ENCODE peak calls at places on chromosomes 4 and X, in seven cellular contexts. One of them, this sample, is unnamed. For H3K4me1, the result is how much of the 10 kb centered on the place peaks cover.

GRCh38 chr4:121155893-121156292 is 8.2 kb downstream of the TNIP3 start:
- DNase-seq in heart left ventricle: no peak
- DNase-seq in pancreas: no peak
- DNase-seq in A549: peak
- DNase-seq in upper lobe of right lung: no peak
- DNase-seq in fibroblast of lung: peak
- DNase-seq in lower lobe of right lung: no peak
- DNase-seq in this sample: no peak

GRCh38 chr4:151114986-151115385 is 15.6 kb downstream of the RPS3A start:
- DNase-seq in heart left ventricle: no peak
- DNase-seq in pancreas: no peak
- DNase-seq in A549: no peak
- DNase-seq in upper lobe of right lung: no peak
- DNase-seq in fibroblast of lung: peak
- DNase-seq in lower lobe of right lung: no peak
- DNase-seq in this sample: no peak

GRCh38 chr4:172892300-172892699 is 276.3 kb upstream of the GALNT7 start:
- DNase-seq in heart left ventricle: no peak
- DNase-seq in pancreas: no peak
- DNase-seq in A549: peak
- DNase-seq in upper lobe of right lung: no peak
- DNase-seq in fibroblast of lung: peak
- DNase-seq in lower lobe of right lung: no peak
- DNase-seq in this sample: no peak

GRCh38 chr4:94641702-94642560 is 115.8 kb upstream of the BMPR1B start:
- DNase-seq in heart left ventricle: no peak
- DNase-seq in pancreas: no peak
- DNase-seq in A549: peak
- DNase-seq in upper lobe of right lung: no peak
- DNase-seq in fibroblast of lung: peak
- DNase-seq in lower lobe of right lung: no peak
- DNase-seq in this sample: no peak

GRCh38 chr4:200936-201335 is 76.6 kb downstream of the ZNF718 start:
- DNase-seq in heart left ventricle: no peak
- DNase-seq in pancreas: no peak
- DNase-seq in A549: no peak
- DNase-seq in upper lobe of right lung: no peak
- DNase-seq in fibroblast of lung: no peak
- DNase-seq in lower lobe of right lung: no peak
- DNase-seq in this sample: no peak

GRCh38 chr4:100872811-100873210 is 355.0 kb upstream of the EMCN start:
- DNase-seq in heart left ventricle: no peak
- DNase-seq in pancreas: no peak
- DNase-seq in A549: no peak
- DNase-seq in upper lobe of right lung: no peak
- DNase-seq in fibroblast of lung: no peak
- DNase-seq in lower lobe of right lung: no peak
- DNase-seq in this sample: no peak

GRCh38 chr4:82721819-82722423 is 76.7 kb downstream of the SCD5 start:
- DNase-seq in heart left ventricle: peak
- DNase-seq in pancreas: no peak
- DNase-seq in A549: peak
- DNase-seq in upper lobe of right lung: no peak
- DNase-seq in fibroblast of lung: peak
- DNase-seq in lower lobe of right lung: no peak
- DNase-seq in this sample: no peak

GRCh38 chr4:80521438-80521837 is 185.9 kb downstream of the CFAP299 start:
- DNase-seq in heart left ventricle: no peak
- DNase-seq in pancreas: no peak
- DNase-seq in A549: no peak
- DNase-seq in upper lobe of right lung: no peak
- DNase-seq in fibroblast of lung: no peak
- DNase-seq in lower lobe of right lung: no peak
- DNase-seq in this sample: no peak

GRCh38 chr4:182367153-182367552 is 124.0 kb downstream of the TENM3 start:
- DNase-seq in heart left ventricle: no peak
- DNase-seq in pancreas: no peak
- DNase-seq in A549: no peak
- DNase-seq in upper lobe of right lung: no peak
- DNase-seq in fibroblast of lung: no peak
- DNase-seq in lower lobe of right lung: no peak
- DNase-seq in this sample: no peak

GRCh38 chr4:145001635-145002034 is 96.4 kb downstream of the ANAPC10 start:
- DNase-seq in heart left ventricle: no peak
- DNase-seq in pancreas: no peak
- DNase-seq in A549: no peak
- DNase-seq in upper lobe of right lung: no peak
- DNase-seq in fibroblast of lung: peak
- DNase-seq in lower lobe of right lung: no peak
- DNase-seq in this sample: no peak

GRCh38 chr4:86092684-86093083 is 267.2 kb downstream of the MAPK10 start:
- DNase-seq in heart left ventricle: no peak
- DNase-seq in pancreas: no peak
- DNase-seq in A549: peak
- DNase-seq in upper lobe of right lung: no peak
- DNase-seq in fibroblast of lung: peak
- DNase-seq in lower lobe of right lung: no peak
- DNase-seq in this sample: no peak

GRCh38 chrX:42955349-42955748 is 177.4 kb upstream of the PPP1R2C start:
- DNase-seq in heart left ventricle: no peak
- DNase-seq in pancreas: no peak
- DNase-seq in A549: no peak
- DNase-seq in upper lobe of right lung: no peak
- DNase-seq in fibroblast of lung: no peak
- DNase-seq in lower lobe of right lung: no peak
- DNase-seq in this sample: no peak

GRCh38 chrX:38304010-38304409 is 23.3 kb downstream of the RPGR start:
- DNase-seq in heart left ventricle: no peak
- DNase-seq in pancreas: no peak
- DNase-seq in A549: peak
- DNase-seq in upper lobe of right lung: no peak
- DNase-seq in fibroblast of lung: peak
- DNase-seq in lower lobe of right lung: no peak
- DNase-seq in this sample: no peak

GRCh38 chr4:54281060-54281781 is 52.1 kb downstream of the PDGFRA start:
- DNase-seq in heart left ventricle: peak
- DNase-seq in pancreas: peak
- DNase-seq in A549: peak
- DNase-seq in upper lobe of right lung: no peak
- DNase-seq in fibroblast of lung: peak
- DNase-seq in lower lobe of right lung: peak
- DNase-seq in this sample: peak

GRCh38 chr4:31617667-31618066 is 897.5 kb downstream of the PCDH7 start:
- DNase-seq in heart left ventricle: no peak
- DNase-seq in pancreas: no peak
- DNase-seq in A549: no peak
- DNase-seq in upper lobe of right lung: no peak
- DNase-seq in fibroblast of lung: no peak
- DNase-seq in lower lobe of right lung: no peak
- DNase-seq in this sample: no peak

GRCh38 chrX:134244043-134244442 is 7.1 kb downstream of the CCDC160 start:
- DNase-seq in heart left ventricle: no peak
- DNase-seq in pancreas: no peak
- DNase-seq in A549: no peak
- DNase-seq in upper lobe of right lung: no peak
- DNase-seq in fibroblast of lung: peak
- DNase-seq in lower lobe of right lung: no peak
- DNase-seq in this sample: no peak

DNA sequence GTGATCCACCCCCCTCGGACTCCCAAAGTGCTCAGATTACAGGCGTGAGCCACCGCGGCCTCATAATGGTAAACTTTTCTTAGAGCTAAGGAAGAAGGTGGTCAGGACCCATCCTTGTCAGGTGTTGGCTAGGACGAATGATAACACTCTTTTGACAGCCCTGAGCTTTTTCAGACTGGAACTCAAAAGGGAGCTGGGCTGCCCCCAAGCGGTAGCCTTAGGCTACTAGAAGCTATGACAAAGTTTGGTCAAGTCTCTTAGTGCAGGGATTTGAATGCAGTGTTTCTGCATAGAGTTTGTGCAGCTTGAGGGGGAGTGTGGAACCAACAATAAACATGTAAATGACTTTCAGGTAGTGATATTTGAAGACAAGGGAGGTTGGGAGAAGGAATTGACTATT is 11.8 kb upstream of the HSD17B10 start:
- DNase-seq in heart left ventricle: no peak
- DNase-seq in pancreas: peak
- DNase-seq in A549: peak
- DNase-seq in upper lobe of right lung: peak
- DNase-seq in fibroblast of lung: peak
- DNase-seq in lower lobe of right lung: peak
- DNase-seq in this sample: no peak
- TF ChIP-seq CTCF in heart left ventricle: peak
- TF ChIP-seq CTCF in pancreas: peak
- TF ChIP-seq CTCF in A549: peak
- TF ChIP-seq CTCF in upper lobe of right lung: peak
- TF ChIP-seq CTCF in fibroblast of lung: peak
- TF ChIP-seq CTCF in lower lobe of right lung: peak
- TF ChIP-seq CTCF in this sample: peak

GRCh38 chrX:49856819-49857218 is 22.5 kb upstream of the USP27X start:
- DNase-seq in heart left ventricle: no peak
- DNase-seq in pancreas: no peak
- DNase-seq in A549: no peak
- DNase-seq in upper lobe of right lung: no peak
- DNase-seq in fibroblast of lung: no peak
- DNase-seq in lower lobe of right lung: no peak
- DNase-seq in this sample: no peak

GRCh38 chrX:49860867-49861535 is 18.3 kb upstream of the USP27X start:
- DNase-seq in heart left ventricle: no peak
- DNase-seq in pancreas: no peak
- DNase-seq in A549: no peak
- DNase-seq in upper lobe of right lung: no peak
- DNase-seq in fibroblast of lung: no peak
- DNase-seq in lower lobe of right lung: no peak
- DNase-seq in this sample: no peak

GRCh38 chrX:49858341-49858740 is 20.9 kb upstream of the USP27X start:
- DNase-seq in heart left ventricle: no peak
- DNase-seq in pancreas: no peak
- DNase-seq in A549: no peak
- DNase-seq in upper lobe of right lung: no peak
- DNase-seq in fibroblast of lung: no peak
- DNase-seq in lower lobe of right lung: no peak
- DNase-seq in this sample: no peak

DNA sequence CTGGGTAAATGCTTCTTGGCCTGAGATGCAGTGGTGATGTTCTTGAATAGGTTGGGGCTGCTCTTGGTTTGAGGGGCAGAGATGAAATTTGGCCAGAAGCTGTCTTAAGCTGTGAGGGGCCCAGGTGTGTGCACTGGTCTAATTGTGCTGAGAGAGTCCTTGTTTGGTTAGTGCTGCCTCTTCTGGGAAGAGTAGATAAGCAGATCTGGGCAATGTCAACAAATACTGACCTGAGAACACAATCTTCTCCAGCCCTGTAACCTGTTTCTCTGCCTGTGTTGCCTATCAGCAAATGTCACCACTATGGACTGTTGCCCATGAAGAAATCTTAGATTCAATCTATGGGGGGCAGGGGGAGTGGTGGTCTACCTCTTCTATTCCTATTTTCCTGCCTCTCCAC is 17.2 kb upstream of the USP27X start:
- DNase-seq in heart left ventricle: no peak
- DNase-seq in pancreas: no peak
- DNase-seq in A549: no peak
- DNase-seq in upper lobe of right lung: no peak
- DNase-seq in fibroblast of lung: no peak
- DNase-seq in lower lobe of right lung: no peak
- DNase-seq in this sample: no peak
- H3K4me1 ChIP-seq in heart left ventricle: under half
- H3K4me1 ChIP-seq in pancreas: under half
- H3K4me1 ChIP-seq in A549: under half
- H3K4me1 ChIP-seq in upper lobe of right lung: under half
- H3K4me1 ChIP-seq in fibroblast of lung: under half
- H3K4me1 ChIP-seq in lower lobe of right lung: under half
- H3K4me1 ChIP-seq in this sample: under half

GRCh38 chr4:154304679-154305078 is 186.9 kb downstream of the DCHS2 start:
- DNase-seq in heart left ventricle: no peak
- DNase-seq in pancreas: no peak
- DNase-seq in A549: no peak
- DNase-seq in upper lobe of right lung: no peak
- DNase-seq in fibroblast of lung: no peak
- DNase-seq in lower lobe of right lung: no peak
- DNase-seq in this sample: no peak
- TF ChIP-seq CTCF in heart left ventricle: no peak
- TF ChIP-seq CTCF in pancreas: no peak
- TF ChIP-seq CTCF in A549: no peak
- TF ChIP-seq CTCF in upper lobe of right lung: no peak
- TF ChIP-seq CTCF in fibroblast of lung: no peak
- TF ChIP-seq CTCF in lower lobe of right lung: no peak
- TF ChIP-seq CTCF in this sample: no peak

GRCh38 chr4:184410748-184411147 is 63.6 kb downstream of the IRF2 start:
- DNase-seq in heart left ventricle: no peak
- DNase-seq in pancreas: no peak
- DNase-seq in A549: no peak
- DNase-seq in upper lobe of right lung: no peak
- DNase-seq in fibroblast of lung: no peak
- DNase-seq in lower lobe of right lung: no peak
- DNase-seq in this sample: no peak

GRCh38 chr4:184409502-184409901 is 64.8 kb downstream of the IRF2 start:
- DNase-seq in heart left ventricle: no peak
- DNase-seq in pancreas: no peak
- DNase-seq in A549: no peak
- DNase-seq in upper lobe of right lung: no peak
- DNase-seq in fibroblast of lung: no peak
- DNase-seq in lower lobe of right lung: no peak
- DNase-seq in this sample: no peak

GRCh38 chr4:184408711-184409081 is 65.7 kb downstream of the IRF2 start:
- DNase-seq in heart left ventricle: no peak
- DNase-seq in pancreas: no peak
- DNase-seq in A549: no peak
- DNase-seq in upper lobe of right lung: no peak
- DNase-seq in fibroblast of lung: no peak
- DNase-seq in lower lobe of right lung: no peak
- DNase-seq in this sample: no peak

GRCh38 chr4:184408021-184408710 is 66.2 kb downstream of the IRF2 start:
- DNase-seq in heart left ventricle: no peak
- DNase-seq in pancreas: no peak
- DNase-seq in A549: no peak
- DNase-seq in upper lobe of right lung: no peak
- DNase-seq in fibroblast of lung: peak
- DNase-seq in lower lobe of right lung: no peak
- DNase-seq in this sample: no peak

DNA sequence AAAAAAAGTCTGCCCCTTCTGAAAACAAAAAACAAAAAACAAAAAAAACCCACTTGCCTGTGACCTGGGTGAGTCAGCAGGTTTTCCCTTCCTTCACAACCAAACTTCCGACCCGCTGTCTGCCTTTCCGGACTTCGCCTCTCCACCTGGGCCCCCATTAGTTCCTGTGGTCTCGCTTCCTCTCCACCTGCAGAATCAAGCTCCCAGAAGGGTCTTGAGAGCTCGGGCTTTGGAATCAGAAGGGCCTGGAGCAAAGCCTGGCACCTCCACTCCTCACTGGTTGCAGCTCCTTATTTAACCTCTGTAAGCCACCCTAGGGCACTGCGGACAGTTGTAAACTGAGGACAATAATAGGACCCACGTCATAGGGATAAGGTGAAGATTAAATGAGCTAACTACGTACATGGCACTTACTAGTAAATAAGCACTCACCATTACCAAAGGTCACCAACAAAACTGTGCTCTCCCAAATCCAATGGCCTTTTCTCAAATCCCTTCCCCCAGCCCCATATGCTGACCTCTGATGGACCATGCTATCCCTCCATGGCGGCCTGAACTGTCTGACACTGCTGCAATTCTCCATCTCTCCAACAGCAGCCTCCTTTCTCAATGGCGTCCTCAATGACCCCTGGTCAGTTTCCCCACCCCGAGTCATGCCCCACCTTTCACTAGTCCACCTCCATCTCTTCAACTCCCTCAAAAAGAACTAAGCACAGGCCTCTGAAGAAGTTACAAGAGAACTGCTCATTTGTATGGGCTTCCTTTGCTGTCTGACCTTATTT is 64.2 kb downstream of the IRF2 start:
- DNase-seq in heart left ventricle: no peak
- DNase-seq in pancreas: no peak
- DNase-seq in A549: no peak
- DNase-seq in upper lobe of right lung: no peak
- DNase-seq in fibroblast of lung: no peak
- DNase-seq in lower lobe of right lung: no peak
- DNase-seq in this sample: no peak
- H3K4me1 ChIP-seq in heart left ventricle: half or more
- H3K4me1 ChIP-seq in pancreas: under half
- H3K4me1 ChIP-seq in A549: under half
- H3K4me1 ChIP-seq in upper lobe of right lung: under half
- H3K4me1 ChIP-seq in fibroblast of lung: under half
- H3K4me1 ChIP-seq in lower lobe of right lung: under half
- H3K4me1 ChIP-seq in this sample: under half